ENCODE peak calls at places on chromosome 5, in four cellular contexts. One of them, this sample, is unnamed.

GRCh38 chr5:22316291-22316690 is 536.9 kb downstream of the CDH12 start:
- DNase-seq in left kidney: no peak
- DNase-seq in amygdala: no peak
- DNase-seq in T-cell: no peak
- DNase-seq in this sample: no peak

GRCh38 chr5:110496276-110496675 is 230.2 kb downstream of the TMEM232 start:
- DNase-seq in amygdala: no peak
- DNase-seq in T-cell: no peak
- DNase-seq in left kidney: no peak
- DNase-seq in this sample: no peak

GRCh38 chr5:131720714-131721113 is 76.1 kb downstream of the FNIP1 start:
- DNase-seq in left kidney: no peak
- DNase-seq in T-cell: no peak
- DNase-seq in amygdala: no peak
- DNase-seq in this sample: no peak

GRCh38 chr5:81717815-81718214 is 33.1 kb downstream of the SSBP2 start:
- DNase-seq in left kidney: no peak
- DNase-seq in T-cell: no peak
- DNase-seq in amygdala: no peak
- DNase-seq in this sample: no peak

GRCh38 chr5:34891981-34892380 is 23.3 kb downstream of the RAD1 start:
- DNase-seq in left kidney: no peak
- DNase-seq in T-cell: no peak
- DNase-seq in amygdala: no peak
- DNase-seq in this sample: no peak

GRCh38 chr5:13214182-13214581 is 730.3 kb downstream of the DNAH5 start:
- DNase-seq in left kidney: no peak
- DNase-seq in T-cell: no peak
- DNase-seq in amygdala: no peak
- DNase-seq in this sample: peak

GRCh38 chr5:135010502-135011354 is 23.3 kb downstream of the PITX1 start:
- DNase-seq in amygdala: no peak
- DNase-seq in T-cell: no peak
- DNase-seq in left kidney: peak
- DNase-seq in this sample: no peak

GRCh38 chr5:53826503-53826902 is 266.1 kb downstream of the NDUFS4 start:
- DNase-seq in left kidney: peak
- DNase-seq in T-cell: no peak
- DNase-seq in amygdala: no peak
- DNase-seq in this sample: no peak

GRCh38 chr5:55173696-55174101 is 722 bp upstream of the CDC20B start:
- DNase-seq in T-cell: no peak
- DNase-seq in left kidney: no peak
- DNase-seq in amygdala: no peak
- DNase-seq in this sample: no peak

GRCh38 chr5:81081461-81081835 is 121.3 kb downstream of the RASGRF2 start:
- DNase-seq in amygdala: no peak
- DNase-seq in left kidney: no peak
- DNase-seq in T-cell: no peak
- DNase-seq in this sample: no peak

GRCh38 chr5:91162534-91163381 is 220.4 kb downstream of the ARRDC3 start:
- DNase-seq in left kidney: peak
- DNase-seq in amygdala: no peak
- DNase-seq in T-cell: no peak
- DNase-seq in this sample: peak

GRCh38 chr5:154465169-154465568 is 12.9 kb downstream of the HAND1 start:
- DNase-seq in left kidney: no peak
- DNase-seq in T-cell: no peak
- DNase-seq in amygdala: no peak
- DNase-seq in this sample: no peak

This sample was measured in mesendoderm.